ENCODE peak calls at places on chromosomes 1 and 21, in nine cellular contexts. One of them, this sample, is unnamed.

GRCh38 chr1:119364640-119365039 is 3.9 kb upstream of the HAO2 start:
- DNase-seq in aorta: no peak
- DNase-seq in lung microvascular endothelial cell: no peak
- DNase-seq in activated naive CD4-positive, alpha-beta T cell treated with anti-CD3 and anti-CD28 coated beads, Interleukin-2, amount 10 ng/mL, durations not matched to agents 7 days and 5 days: no peak
- DNase-seq in neural crest cell: no peak
- DNase-seq in RWPE2: no peak
- DNase-seq in activated T-helper 1 cell treated with Interleukin-2 at 50 U/mL for 16 hours: no peak
- DNase-seq in HFFc6: no peak
- DNase-seq in GDM1: no peak
- DNase-seq in this sample: no peak

GRCh38 chr1:38026592-38027200 is 14.2 kb downstream of the UTP11 start:
- DNase-seq in activated naive CD4-positive, alpha-beta T cell treated with anti-CD3 and anti-CD28 coated beads, Interleukin-2, amount 10 ng/mL, durations not matched to agents 7 days and 5 days: peak
- DNase-seq in RWPE2: no peak
- DNase-seq in activated T-helper 1 cell treated with Interleukin-2 at 50 U/mL for 16 hours: no peak
- DNase-seq in lung microvascular endothelial cell: peak
- DNase-seq in GDM1: no peak
- DNase-seq in aorta: no peak
- DNase-seq in neural crest cell: peak
- DNase-seq in HFFc6: peak
- DNase-seq in this sample: no peak

GRCh38 chr1:110135268-110136065 is 14.8 kb upstream of the SLC6A17 start:
- DNase-seq in neural crest cell: no peak
- DNase-seq in activated T-helper 1 cell treated with Interleukin-2 at 50 U/mL for 16 hours: no peak
- DNase-seq in lung microvascular endothelial cell: no peak
- DNase-seq in HFFc6: no peak
- DNase-seq in aorta: no peak
- DNase-seq in RWPE2: no peak
- DNase-seq in activated naive CD4-positive, alpha-beta T cell treated with anti-CD3 and anti-CD28 coated beads, Interleukin-2, amount 10 ng/mL, durations not matched to agents 7 days and 5 days: peak
- DNase-seq in GDM1: no peak
- DNase-seq in this sample: no peak

GRCh38 chr1:89808429-89809117 is 12.3 kb upstream of the LRRC8D start:
- DNase-seq in neural crest cell: no peak
- DNase-seq in RWPE2: peak
- DNase-seq in aorta: no peak
- DNase-seq in HFFc6: peak
- DNase-seq in lung microvascular endothelial cell: no peak
- DNase-seq in GDM1: no peak
- DNase-seq in activated T-helper 1 cell treated with Interleukin-2 at 50 U/mL for 16 hours: no peak
- DNase-seq in activated naive CD4-positive, alpha-beta T cell treated with anti-CD3 and anti-CD28 coated beads, Interleukin-2, amount 10 ng/mL, durations not matched to agents 7 days and 5 days: no peak
- DNase-seq in this sample: no peak

GRCh38 chr1:230270185-230270939 is 155.8 kb downstream of the PGBD5 start:
- DNase-seq in aorta: no peak
- DNase-seq in lung microvascular endothelial cell: peak
- DNase-seq in activated T-helper 1 cell treated with Interleukin-2 at 50 U/mL for 16 hours: no peak
- DNase-seq in GDM1: peak
- DNase-seq in RWPE2: no peak
- DNase-seq in neural crest cell: no peak
- DNase-seq in HFFc6: no peak
- DNase-seq in activated naive CD4-positive, alpha-beta T cell treated with anti-CD3 and anti-CD28 coated beads, Interleukin-2, amount 10 ng/mL, durations not matched to agents 7 days and 5 days: peak
- DNase-seq in this sample: no peak

GRCh38 chr1:2412773-2413494 is 570 bp upstream of the PEX10 start:
- DNase-seq in activated T-helper 1 cell treated with Interleukin-2 at 50 U/mL for 16 hours: no peak
- DNase-seq in RWPE2: no peak
- DNase-seq in HFFc6: no peak
- DNase-seq in activated naive CD4-positive, alpha-beta T cell treated with anti-CD3 and anti-CD28 coated beads, Interleukin-2, amount 10 ng/mL, durations not matched to agents 7 days and 5 days: no peak
- DNase-seq in neural crest cell: no peak
- DNase-seq in lung microvascular endothelial cell: no peak
- DNase-seq in aorta: no peak
- DNase-seq in GDM1: no peak
- DNase-seq in this sample: no peak

GRCh38 chr1:11279152-11279551 is 6.2 kb downstream of the UBIAD1 start:
- DNase-seq in aorta: no peak
- DNase-seq in activated T-helper 1 cell treated with Interleukin-2 at 50 U/mL for 16 hours: no peak
- DNase-seq in GDM1: no peak
- DNase-seq in neural crest cell: no peak
- DNase-seq in HFFc6: no peak
- DNase-seq in lung microvascular endothelial cell: no peak
- DNase-seq in activated naive CD4-positive, alpha-beta T cell treated with anti-CD3 and anti-CD28 coated beads, Interleukin-2, amount 10 ng/mL, durations not matched to agents 7 days and 5 days: no peak
- DNase-seq in RWPE2: no peak
- DNase-seq in this sample: no peak

GRCh38 chr1:153548722-153549695 is at the start of gene S100A3:
- DNase-seq in aorta: peak
- DNase-seq in neural crest cell: no peak
- DNase-seq in lung microvascular endothelial cell: peak
- DNase-seq in activated naive CD4-positive, alpha-beta T cell treated with anti-CD3 and anti-CD28 coated beads, Interleukin-2, amount 10 ng/mL, durations not matched to agents 7 days and 5 days: peak
- DNase-seq in GDM1: no peak
- DNase-seq in activated T-helper 1 cell treated with Interleukin-2 at 50 U/mL for 16 hours: no peak
- DNase-seq in RWPE2: peak
- DNase-seq in HFFc6: peak
- DNase-seq in this sample: no peak

GRCh38 chr1:119006406-119007279 is 18.5 kb upstream of the TBX15 start:
- DNase-seq in activated T-helper 1 cell treated with Interleukin-2 at 50 U/mL for 16 hours: no peak
- DNase-seq in aorta: no peak
- DNase-seq in lung microvascular endothelial cell: no peak
- DNase-seq in activated naive CD4-positive, alpha-beta T cell treated with anti-CD3 and anti-CD28 coated beads, Interleukin-2, amount 10 ng/mL, durations not matched to agents 7 days and 5 days: no peak
- DNase-seq in RWPE2: no peak
- DNase-seq in GDM1: no peak
- DNase-seq in neural crest cell: no peak
- DNase-seq in HFFc6: no peak
- DNase-seq in this sample: no peak

GRCh38 chr21:45839274-45839673 is 142.3 kb upstream of the COL6A1 start:
- DNase-seq in aorta: no peak
- DNase-seq in lung microvascular endothelial cell: no peak
- DNase-seq in activated T-helper 1 cell treated with Interleukin-2 at 50 U/mL for 16 hours: no peak
- DNase-seq in neural crest cell: no peak
- DNase-seq in activated naive CD4-positive, alpha-beta T cell treated with anti-CD3 and anti-CD28 coated beads, Interleukin-2, amount 10 ng/mL, durations not matched to agents 7 days and 5 days: no peak
- DNase-seq in HFFc6: peak
- DNase-seq in RWPE2: no peak
- DNase-seq in GDM1: no peak
- DNase-seq in this sample: no peak

GRCh38 chr21:33424214-33424613 is 21.0 kb downstream of the IFNGR2 start:
- DNase-seq in GDM1: no peak
- DNase-seq in lung microvascular endothelial cell: no peak
- DNase-seq in HFFc6: no peak
- DNase-seq in activated T-helper 1 cell treated with Interleukin-2 at 50 U/mL for 16 hours: no peak
- DNase-seq in aorta: no peak
- DNase-seq in RWPE2: no peak
- DNase-seq in activated naive CD4-positive, alpha-beta T cell treated with anti-CD3 and anti-CD28 coated beads, Interleukin-2, amount 10 ng/mL, durations not matched to agents 7 days and 5 days: no peak
- DNase-seq in neural crest cell: no peak
- DNase-seq in this sample: no peak

GRCh38 chr1:8211620-8212442 is 106.1 kb upstream of the SLC45A1 start:
- DNase-seq in aorta: peak
- DNase-seq in activated naive CD4-positive, alpha-beta T cell treated with anti-CD3 and anti-CD28 coated beads, Interleukin-2, amount 10 ng/mL, durations not matched to agents 7 days and 5 days: no peak
- DNase-seq in HFFc6: peak
- DNase-seq in activated T-helper 1 cell treated with Interleukin-2 at 50 U/mL for 16 hours: no peak
- DNase-seq in GDM1: no peak
- DNase-seq in RWPE2: peak
- DNase-seq in neural crest cell: no peak
- DNase-seq in lung microvascular endothelial cell: peak
- DNase-seq in this sample: no peak

GRCh38 chr1:113949007-113949406 is 19.9 kb downstream of the HIPK1 start:
- DNase-seq in GDM1: no peak
- DNase-seq in RWPE2: no peak
- DNase-seq in activated naive CD4-positive, alpha-beta T cell treated with anti-CD3 and anti-CD28 coated beads, Interleukin-2, amount 10 ng/mL, durations not matched to agents 7 days and 5 days: no peak
- DNase-seq in activated T-helper 1 cell treated with Interleukin-2 at 50 U/mL for 16 hours: no peak
- DNase-seq in neural crest cell: no peak
- DNase-seq in lung microvascular endothelial cell: peak
- DNase-seq in aorta: no peak
- DNase-seq in HFFc6: no peak
- DNase-seq in this sample: no peak

GRCh38 chr1:215007880-215008279 is 74.7 kb upstream of the KCNK2 start:
- DNase-seq in neural crest cell: no peak
- DNase-seq in GDM1: no peak
- DNase-seq in aorta: no peak
- DNase-seq in activated T-helper 1 cell treated with Interleukin-2 at 50 U/mL for 16 hours: no peak
- DNase-seq in HFFc6: no peak
- DNase-seq in activated naive CD4-positive, alpha-beta T cell treated with anti-CD3 and anti-CD28 coated beads, Interleukin-2, amount 10 ng/mL, durations not matched to agents 7 days and 5 days: no peak
- DNase-seq in lung microvascular endothelial cell: no peak
- DNase-seq in RWPE2: no peak
- DNase-seq in this sample: no peak

GRCh38 chr1:37930246-37931142 is 16.4 kb downstream of the INPP5B start:
- DNase-seq in lung microvascular endothelial cell: no peak
- DNase-seq in activated naive CD4-positive, alpha-beta T cell treated with anti-CD3 and anti-CD28 coated beads, Interleukin-2, amount 10 ng/mL, durations not matched to agents 7 days and 5 days: peak
- DNase-seq in aorta: no peak
- DNase-seq in HFFc6: no peak
- DNase-seq in neural crest cell: no peak
- DNase-seq in activated T-helper 1 cell treated with Interleukin-2 at 50 U/mL for 16 hours: no peak
- DNase-seq in RWPE2: no peak
- DNase-seq in GDM1: no peak
- DNase-seq in this sample: no peak

GRCh38 chr1:78003882-78004718 is 639 bp upstream of the DNAJB4 start:
- DNase-seq in lung microvascular endothelial cell: peak
- DNase-seq in neural crest cell: peak
- DNase-seq in RWPE2: no peak
- DNase-seq in activated naive CD4-positive, alpha-beta T cell treated with anti-CD3 and anti-CD28 coated beads, Interleukin-2, amount 10 ng/mL, durations not matched to agents 7 days and 5 days: peak
- DNase-seq in activated T-helper 1 cell treated with Interleukin-2 at 50 U/mL for 16 hours: peak
- DNase-seq in aorta: peak
- DNase-seq in GDM1: peak
- DNase-seq in HFFc6: peak
- DNase-seq in this sample: peak

GRCh38 chr1:26177182-26177684 is at the start of gene CNKSR1:
- DNase-seq in aorta: no peak
- DNase-seq in neural crest cell: no peak
- DNase-seq in GDM1: no peak
- DNase-seq in lung microvascular endothelial cell: no peak
- DNase-seq in activated T-helper 1 cell treated with Interleukin-2 at 50 U/mL for 16 hours: no peak
- DNase-seq in RWPE2: peak
- DNase-seq in activated naive CD4-positive, alpha-beta T cell treated with anti-CD3 and anti-CD28 coated beads, Interleukin-2, amount 10 ng/mL, durations not matched to agents 7 days and 5 days: no peak
- DNase-seq in HFFc6: no peak
- DNase-seq in this sample: no peak

GRCh38 chr1:192756314-192756713 is 52.5 kb upstream of the RGS2 start:
- DNase-seq in activated T-helper 1 cell treated with Interleukin-2 at 50 U/mL for 16 hours: no peak
- DNase-seq in aorta: no peak
- DNase-seq in lung microvascular endothelial cell: no peak
- DNase-seq in neural crest cell: no peak
- DNase-seq in activated naive CD4-positive, alpha-beta T cell treated with anti-CD3 and anti-CD28 coated beads, Interleukin-2, amount 10 ng/mL, durations not matched to agents 7 days and 5 days: no peak
- DNase-seq in RWPE2: no peak
- DNase-seq in HFFc6: no peak
- DNase-seq in GDM1: no peak
- DNase-seq in this sample: no peak

GRCh38 chr1:37439672-37439995 is 34.7 kb upstream of the ZC3H12A start:
- DNase-seq in lung microvascular endothelial cell: no peak
- DNase-seq in GDM1: no peak
- DNase-seq in HFFc6: no peak
- DNase-seq in activated naive CD4-positive, alpha-beta T cell treated with anti-CD3 and anti-CD28 coated beads, Interleukin-2, amount 10 ng/mL, durations not matched to agents 7 days and 5 days: no peak
- DNase-seq in activated T-helper 1 cell treated with Interleukin-2 at 50 U/mL for 16 hours: no peak
- DNase-seq in RWPE2: no peak
- DNase-seq in neural crest cell: no peak
- DNase-seq in aorta: no peak
- DNase-seq in this sample: no peak

GRCh38 chr21:29721242-29721641 is 218.6 kb downstream of the GRIK1 start:
- DNase-seq in RWPE2: no peak
- DNase-seq in GDM1: no peak
- DNase-seq in aorta: no peak
- DNase-seq in HFFc6: no peak
- DNase-seq in neural crest cell: no peak
- DNase-seq in activated naive CD4-positive, alpha-beta T cell treated with anti-CD3 and anti-CD28 coated beads, Interleukin-2, amount 10 ng/mL, durations not matched to agents 7 days and 5 days: no peak
- DNase-seq in activated T-helper 1 cell treated with Interleukin-2 at 50 U/mL for 16 hours: no peak
- DNase-seq in lung microvascular endothelial cell: no peak
- DNase-seq in this sample: no peak

GRCh38 chr1:200129480-200129879 is 102.0 kb downstream of the NR5A2 start:
- DNase-seq in activated T-helper 1 cell treated with Interleukin-2 at 50 U/mL for 16 hours: no peak
- DNase-seq in RWPE2: no peak
- DNase-seq in lung microvascular endothelial cell: peak
- DNase-seq in GDM1: no peak
- DNase-seq in neural crest cell: no peak
- DNase-seq in HFFc6: no peak
- DNase-seq in activated naive CD4-positive, alpha-beta T cell treated with anti-CD3 and anti-CD28 coated beads, Interleukin-2, amount 10 ng/mL, durations not matched to agents 7 days and 5 days: no peak
- DNase-seq in aorta: no peak
- DNase-seq in this sample: no peak

GRCh38 chr1:53869454-53870117 is 20.0 kb downstream of the YIPF1 start:
- DNase-seq in activated T-helper 1 cell treated with Interleukin-2 at 50 U/mL for 16 hours: no peak
- DNase-seq in HFFc6: no peak
- DNase-seq in aorta: no peak
- DNase-seq in GDM1: peak
- DNase-seq in lung microvascular endothelial cell: no peak
- DNase-seq in activated naive CD4-positive, alpha-beta T cell treated with anti-CD3 and anti-CD28 coated beads, Interleukin-2, amount 10 ng/mL, durations not matched to agents 7 days and 5 days: no peak
- DNase-seq in RWPE2: no peak
- DNase-seq in neural crest cell: no peak
- DNase-seq in this sample: no peak

GRCh38 chr1:223363856-223364684 is at the start of gene SUSD4:
- DNase-seq in HFFc6: no peak
- DNase-seq in aorta: no peak
- DNase-seq in neural crest cell: peak
- DNase-seq in activated T-helper 1 cell treated with Interleukin-2 at 50 U/mL for 16 hours: peak
- DNase-seq in RWPE2: no peak
- DNase-seq in activated naive CD4-positive, alpha-beta T cell treated with anti-CD3 and anti-CD28 coated beads, Interleukin-2, amount 10 ng/mL, durations not matched to agents 7 days and 5 days: peak
- DNase-seq in lung microvascular endothelial cell: peak
- DNase-seq in GDM1: no peak
- DNase-seq in this sample: no peak

GRCh38 chr1:1940123-1940425 is 21.0 kb upstream of the TMEM52 start:
- DNase-seq in HFFc6: no peak
- DNase-seq in GDM1: no peak
- DNase-seq in activated naive CD4-positive, alpha-beta T cell treated with anti-CD3 and anti-CD28 coated beads, Interleukin-2, amount 10 ng/mL, durations not matched to agents 7 days and 5 days: no peak
- DNase-seq in aorta: peak
- DNase-seq in RWPE2: no peak
- DNase-seq in lung microvascular endothelial cell: no peak
- DNase-seq in neural crest cell: no peak
- DNase-seq in activated T-helper 1 cell treated with Interleukin-2 at 50 U/mL for 16 hours: no peak
- DNase-seq in this sample: no peak

GRCh38 chr1:240575976-240576666 is 35.8 kb downstream of the GREM2 start:
- DNase-seq in HFFc6: no peak
- DNase-seq in activated naive CD4-positive, alpha-beta T cell treated with anti-CD3 and anti-CD28 coated beads, Interleukin-2, amount 10 ng/mL, durations not matched to agents 7 days and 5 days: peak
- DNase-seq in aorta: no peak
- DNase-seq in activated T-helper 1 cell treated with Interleukin-2 at 50 U/mL for 16 hours: peak
- DNase-seq in lung microvascular endothelial cell: no peak
- DNase-seq in GDM1: peak
- DNase-seq in RWPE2: no peak
- DNase-seq in neural crest cell: no peak
- DNase-seq in this sample: no peak

GRCh38 chr1:97392701-97393100 is 528.1 kb downstream of the DPYD start:
- DNase-seq in RWPE2: no peak
- DNase-seq in activated naive CD4-positive, alpha-beta T cell treated with anti-CD3 and anti-CD28 coated beads, Interleukin-2, amount 10 ng/mL, durations not matched to agents 7 days and 5 days: no peak
- DNase-seq in activated T-helper 1 cell treated with Interleukin-2 at 50 U/mL for 16 hours: no peak
- DNase-seq in lung microvascular endothelial cell: no peak
- DNase-seq in HFFc6: no peak
- DNase-seq in GDM1: no peak
- DNase-seq in neural crest cell: no peak
- DNase-seq in aorta: no peak
- DNase-seq in this sample: no peak

GRCh38 chr1:28915036-28915895 is 897 bp downstream of the EPB41 start:
- DNase-seq in aorta: no peak
- DNase-seq in neural crest cell: peak
- DNase-seq in GDM1: no peak
- DNase-seq in lung microvascular endothelial cell: peak
- DNase-seq in HFFc6: no peak
- DNase-seq in RWPE2: no peak
- DNase-seq in activated naive CD4-positive, alpha-beta T cell treated with anti-CD3 and anti-CD28 coated beads, Interleukin-2, amount 10 ng/mL, durations not matched to agents 7 days and 5 days: peak
- DNase-seq in activated T-helper 1 cell treated with Interleukin-2 at 50 U/mL for 16 hours: peak
- DNase-seq in this sample: no peak

GRCh38 chr1:201791051-201791774 is 37.7 kb upstream of the IPO9 start:
- DNase-seq in activated T-helper 1 cell treated with Interleukin-2 at 50 U/mL for 16 hours: no peak
- DNase-seq in aorta: no peak
- DNase-seq in lung microvascular endothelial cell: no peak
- DNase-seq in RWPE2: no peak
- DNase-seq in neural crest cell: no peak
- DNase-seq in activated naive CD4-positive, alpha-beta T cell treated with anti-CD3 and anti-CD28 coated beads, Interleukin-2, amount 10 ng/mL, durations not matched to agents 7 days and 5 days: no peak
- DNase-seq in GDM1: no peak
- DNase-seq in HFFc6: no peak
- DNase-seq in this sample: no peak

GRCh38 chr21:15121655-15122120 is 56.9 kb upstream of the NRIP1 start:
- DNase-seq in activated T-helper 1 cell treated with Interleukin-2 at 50 U/mL for 16 hours: no peak
- DNase-seq in neural crest cell: no peak
- DNase-seq in aorta: no peak
- DNase-seq in RWPE2: no peak
- DNase-seq in HFFc6: peak
- DNase-seq in activated naive CD4-positive, alpha-beta T cell treated with anti-CD3 and anti-CD28 coated beads, Interleukin-2, amount 10 ng/mL, durations not matched to agents 7 days and 5 days: no peak
- DNase-seq in GDM1: no peak
- DNase-seq in lung microvascular endothelial cell: peak
- DNase-seq in this sample: no peak

GRCh38 chr1:236699366-236699765 is 13.1 kb downstream of the ACTN2 start:
- DNase-seq in GDM1: no peak
- DNase-seq in activated T-helper 1 cell treated with Interleukin-2 at 50 U/mL for 16 hours: no peak
- DNase-seq in HFFc6: no peak
- DNase-seq in aorta: no peak
- DNase-seq in neural crest cell: no peak
- DNase-seq in activated naive CD4-positive, alpha-beta T cell treated with anti-CD3 and anti-CD28 coated beads, Interleukin-2, amount 10 ng/mL, durations not matched to agents 7 days and 5 days: no peak
- DNase-seq in RWPE2: no peak
- DNase-seq in lung microvascular endothelial cell: no peak
- DNase-seq in this sample: no peak

GRCh38 chr1:32765561-32766327 is 51.4 kb downstream of the YARS1 start:
- DNase-seq in activated naive CD4-positive, alpha-beta T cell treated with anti-CD3 and anti-CD28 coated beads, Interleukin-2, amount 10 ng/mL, durations not matched to agents 7 days and 5 days: no peak
- DNase-seq in lung microvascular endothelial cell: no peak
- DNase-seq in RWPE2: no peak
- DNase-seq in activated T-helper 1 cell treated with Interleukin-2 at 50 U/mL for 16 hours: no peak
- DNase-seq in GDM1: no peak
- DNase-seq in HFFc6: no peak
- DNase-seq in aorta: no peak
- DNase-seq in neural crest cell: no peak
- DNase-seq in this sample: no peak